ENCODE peak calls at places on chromosomes 16 and 17, in six cellular contexts. I, E, O, P, Q and R are unnamed samples.

GRCh38 chr17:4827399-4827798 is 5.7 kb upstream of the MINK1 start:
- DNase-seq in I (no peak), Q (no peak), O (no peak), E (no peak), P (no peak), R (no peak)

GRCh38 chr17:522912-523311 is 170.3 kb upstream of the RPH3AL start:
- DNase-seq in I (no peak), E (no peak), O (no peak), Q (no peak), P (no peak), R (no peak)

GRCh38 chr16:77514500-77515225 is 79.8 kb upstream of the ADAMTS18 start:
- DNase-seq in Q (no peak), I (no peak), P (no peak), O (no peak), E (no peak), R (no peak)

GRCh38 chr16:82639666-82640336 is 13.0 kb downstream of the CDH13 start:
- DNase-seq in E (no peak), Q (no peak), P (peak), I (peak), O (peak), R (no peak)

GRCh38 chr16:70720431-70721201 is 34.8 kb upstream of the MTSS2 start:
- DNase-seq in P (no peak), Q (no peak), I (no peak), O (no peak), E (no peak), R (no peak)

GRCh38 chr16:71817690-71818089 is 9.1 kb upstream of the AP1G1 start:
- DNase-seq in E (no peak), O (no peak), I (no peak), P (no peak), Q (no peak), R (no peak)

GRCh38 chr17:50950002-50950877 is 84.1 kb upstream of the TOB1 start:
- DNase-seq in E (peak), O (peak), P (peak), I (peak), Q (no peak), R (peak)

GRCh38 chr16:66548868-66549267 is 1.1 kb downstream of the TK2 start:
- DNase-seq in Q (no peak), O (no peak), I (no peak), E (no peak), P (no peak), R (no peak)

GRCh38 chr17:4529533-4530152 is 25.5 kb downstream of the MYBBP1A start:
- DNase-seq in E (no peak), P (no peak), Q (no peak), O (no peak), I (no peak), R (no peak)

GRCh38 chr16:57837305-57838125 is 35.2 kb upstream of the KIFC3 start:
- DNase-seq in P (peak), E (no peak), Q (no peak), I (no peak), O (no peak), R (no peak)

GRCh38 chr17:78488867-78489634 is 88.1 kb downstream of the DNAH17 start:
- DNase-seq in O (no peak), I (no peak), E (no peak), P (no peak), Q (no peak), R (no peak)

GRCh38 chr16:88195021-88195581 is 187.7 kb upstream of the ZNF469 start:
- DNase-seq in O (no peak), I (no peak), Q (no peak), P (no peak), E (no peak), R (no peak)

GRCh38 chr16:46859719-46860152 is 24.4 kb upstream of the GPT2 start:
- DNase-seq in O (no peak), I (no peak), E (no peak), P (no peak), Q (no peak), R (no peak)

GRCh38 chr17:17647521-17648178 is 33.6 kb upstream of the RAI1 start:
- DNase-seq in P (no peak), O (no peak), Q (no peak), I (no peak), E (no peak), R (no peak)

GRCh38 chr17:31529841-31530251 is 138.4 kb downstream of the RAB11FIP4 start:
- DNase-seq in I (no peak), Q (no peak), P (no peak), E (no peak), O (no peak), R (no peak)

GRCh38 chr17:74712756-74713155 is at the start of gene CD300LF:
- DNase-seq in Q (no peak), O (no peak), P (no peak), I (no peak), E (no peak), R (no peak)